ENCODE peak calls at places on chromosomes 7 and 10, in eight cellular contexts. B, M, J, T, H, O, X and D are unnamed samples.

GRCh38 chr10:89904755-89905154 is 203.4 kb downstream of the KIF20B start:
- DNase-seq in J (no peak), M (no peak), H (no peak), T (no peak), B (no peak), X (no peak), O (no peak), D (no peak)

GRCh38 chr7:43296306-43296705 is 183.9 kb downstream of the HECW1 start:
- DNase-seq in T (peak), X (no peak), B (no peak), J (no peak), M (no peak), O (no peak), H (no peak), D (no peak)

GRCh38 chr7:64308019-64308275 is 5.8 kb upstream of the ZNF736 start:
- DNase-seq in J (no peak), O (no peak), M (no peak), B (no peak), X (no peak), H (no peak), T (no peak), D (no peak)

GRCh38 chr7:48311464-48311863 is 140.2 kb downstream of the ABCA13 start:
- DNase-seq in J (no peak), B (no peak), O (no peak), M (no peak), H (no peak), X (no peak), T (no peak), D (no peak)

GRCh38 chr10:641149-642010 is 48.1 kb downstream of the DIP2C start:
- DNase-seq in B (no peak), J (no peak), M (no peak), H (no peak), O (no peak), X (no peak), T (no peak), D (no peak)

GRCh38 chr7:81284576-81284975 is 365.7 kb upstream of the SEMA3C start:
- DNase-seq in B (no peak), M (no peak), J (no peak), T (peak), X (no peak), O (peak), H (no peak), D (no peak)

GRCh38 chr10:7787150-7787856 is 490 bp downstream of the KIN start:
- DNase-seq in O (peak), H (peak), J (no peak), T (no peak), M (peak), X (no peak), B (no peak), D (no peak)

GRCh38 chr7:128263420-128263819 is 22.3 kb downstream of the LEP start:
- DNase-seq in J (no peak), O (peak), M (no peak), X (no peak), H (no peak), T (no peak), B (no peak), D (no peak)

GRCh38 chr10:19843487-19843886 is 27.3 kb downstream of the PLXDC2 start:
- DNase-seq in H (no peak), O (no peak), M (no peak), J (no peak), T (peak), B (no peak), X (no peak), D (no peak)

GRCh38 chr10:61673360-61673759 is 10.6 kb downstream of the CABCOCO1 start:
- DNase-seq in M (no peak), X (no peak), J (no peak), T (no peak), O (no peak), B (no peak), H (no peak), D (no peak)

GRCh38 chr10:609868-610545 is 79.5 kb downstream of the DIP2C start:
- DNase-seq in M (no peak), J (peak), T (no peak), X (no peak), O (no peak), B (no peak), H (no peak), D (no peak)

GRCh38 chr10:20303453-20304152 is 487.4 kb downstream of the PLXDC2 start:
- DNase-seq in H (no peak), J (no peak), O (no peak), X (no peak), T (no peak), M (no peak), B (no peak), D (no peak)

GRCh38 chr10:51117794-51118193 is 43.5 kb downstream of the PRKG1 start:
- DNase-seq in X (no peak), M (no peak), O (no peak), H (no peak), J (no peak), B (no peak), T (peak), D (no peak)

GRCh38 chr7:19772858-19773337 is 519 bp downstream of the TMEM196 start:
- DNase-seq in J (peak), T (peak), O (peak), M (no peak), X (no peak), B (peak), H (peak), D (no peak)

GRCh38 chr7:66356277-66356721 is 151.2 kb downstream of the TPST1 start:
- DNase-seq in M (peak), T (peak), O (peak), X (no peak), J (no peak), H (no peak), B (no peak), D (no peak)

GRCh38 chr7:105711726-105712402 is 130.6 kb upstream of the EFCAB10 start:
- DNase-seq in B (no peak), J (no peak), T (no peak), M (no peak), X (no peak), O (no peak), H (no peak), D (no peak)

GRCh38 chr10:21523557-21524008 is 1.9 kb downstream of the SKIDA1 start:
- DNase-seq in T (peak), X (no peak), H (peak), M (peak), J (peak), B (no peak), O (no peak), D (no peak)

GRCh38 chr10:79002336-79002735 is 66.4 kb upstream of the ZMIZ1 start:
- DNase-seq in M (no peak), O (no peak), T (no peak), B (no peak), J (peak), H (no peak), X (no peak), D (no peak)

GRCh38 chr7:35036361-35037171 is 719 bp downstream of the DPY19L1 start:
- DNase-seq in T (peak), H (peak), M (peak), B (peak), O (peak), J (peak), X (no peak), D (peak)

GRCh38 chr10:80252296-80252887 is 37.1 kb downstream of the MAT1A start:
- DNase-seq in M (no peak), B (no peak), H (no peak), O (no peak), X (no peak), J (no peak), T (no peak), D (no peak)

GRCh38 chr10:94546058-94546595 is 539 bp downstream of the HELLS start:
- DNase-seq in X (no peak), T (peak), H (no peak), M (no peak), O (peak), J (peak), B (no peak), D (no peak)

GRCh38 chr7:124276005-124276606 is 243.2 kb upstream of the TMEM229A start:
- DNase-seq in H (peak), X (no peak), J (peak), T (peak), M (no peak), O (peak), B (peak), D (no peak)

GRCh38 chr7:46685051-46685450 is 764.0 kb upstream of the IGFBP3 start:
- DNase-seq in X (no peak), J (no peak), T (no peak), O (no peak), B (no peak), H (no peak), M (no peak), D (no peak)
- TF ChIP-seq CTCF in X (peak), J (peak), T (no peak), O (no peak), B (no peak), H (no peak), M (no peak), D (no peak)

GRCh38 chr7:116239434-116239833 is 29.1 kb downstream of the TES start:
- DNase-seq in B (no peak), J (no peak), O (no peak), M (no peak), T (no peak), X (no peak), H (peak), D (no peak)

GRCh38 chr7:116240021-116240659 is 29.8 kb downstream of the TES start:
- DNase-seq in O (no peak), H (no peak), B (no peak), T (peak), J (no peak), X (no peak), M (no peak), D (no peak)

GRCh38 chr7:116242759-116243158 is 32.4 kb downstream of the TES start:
- DNase-seq in J (no peak), T (no peak), B (no peak), M (no peak), X (no peak), H (no peak), O (no peak), D (no peak)

GRCh38 chr7:116241296-116241695 is 31.0 kb downstream of the TES start:
- DNase-seq in B (no peak), H (no peak), M (no peak), O (no peak), J (no peak), T (no peak), X (no peak), D (no peak)

GRCh38 chr7:116242177-116242576 is 31.8 kb downstream of the TES start:
- DNase-seq in X (no peak), T (peak), M (no peak), B (no peak), J (no peak), O (no peak), H (no peak), D (no peak)
- TF ChIP-seq CTCF in X (no peak), T (no peak), M (no peak), B (no peak), J (no peak), O (no peak), H (peak), D (no peak)

DNA sequence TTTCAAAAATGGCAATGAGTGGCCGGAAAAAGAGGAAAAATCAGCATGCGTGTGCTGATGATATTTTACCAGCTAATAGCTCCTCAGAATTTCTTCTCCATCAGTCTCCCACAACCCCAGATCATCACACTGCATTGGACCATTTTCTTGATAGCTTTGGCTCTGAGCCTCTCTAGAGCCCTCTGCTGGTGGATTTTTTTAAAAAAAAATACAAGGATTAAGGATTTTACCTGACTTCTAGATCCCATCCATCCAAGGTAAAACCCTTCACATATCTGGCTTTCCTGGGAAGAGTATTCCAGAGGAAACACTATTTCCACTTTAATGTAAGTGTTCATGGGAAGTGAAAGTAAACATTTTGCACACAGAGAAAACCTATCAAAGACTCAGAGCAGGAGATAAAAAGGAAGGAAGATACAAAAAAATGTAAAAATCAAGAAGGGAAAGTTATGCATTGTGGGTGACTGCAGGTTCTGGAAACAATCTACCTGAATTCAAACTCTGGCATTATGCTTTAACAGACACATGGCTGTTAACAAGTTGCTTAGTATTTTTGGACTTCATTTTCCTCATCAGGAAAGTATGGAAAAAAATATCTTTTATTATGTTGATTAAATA is 380.9 kb downstream of the LRRTM3 start:
- DNase-seq in X (no peak), B (no peak), J (peak), T (peak), O (peak), M (no peak), H (peak), D (no peak)
- TF ChIP-seq CTCF in X (peak), B (peak), J (peak), T (peak), O (peak), M (no peak), H (peak), D (no peak)

DNA sequence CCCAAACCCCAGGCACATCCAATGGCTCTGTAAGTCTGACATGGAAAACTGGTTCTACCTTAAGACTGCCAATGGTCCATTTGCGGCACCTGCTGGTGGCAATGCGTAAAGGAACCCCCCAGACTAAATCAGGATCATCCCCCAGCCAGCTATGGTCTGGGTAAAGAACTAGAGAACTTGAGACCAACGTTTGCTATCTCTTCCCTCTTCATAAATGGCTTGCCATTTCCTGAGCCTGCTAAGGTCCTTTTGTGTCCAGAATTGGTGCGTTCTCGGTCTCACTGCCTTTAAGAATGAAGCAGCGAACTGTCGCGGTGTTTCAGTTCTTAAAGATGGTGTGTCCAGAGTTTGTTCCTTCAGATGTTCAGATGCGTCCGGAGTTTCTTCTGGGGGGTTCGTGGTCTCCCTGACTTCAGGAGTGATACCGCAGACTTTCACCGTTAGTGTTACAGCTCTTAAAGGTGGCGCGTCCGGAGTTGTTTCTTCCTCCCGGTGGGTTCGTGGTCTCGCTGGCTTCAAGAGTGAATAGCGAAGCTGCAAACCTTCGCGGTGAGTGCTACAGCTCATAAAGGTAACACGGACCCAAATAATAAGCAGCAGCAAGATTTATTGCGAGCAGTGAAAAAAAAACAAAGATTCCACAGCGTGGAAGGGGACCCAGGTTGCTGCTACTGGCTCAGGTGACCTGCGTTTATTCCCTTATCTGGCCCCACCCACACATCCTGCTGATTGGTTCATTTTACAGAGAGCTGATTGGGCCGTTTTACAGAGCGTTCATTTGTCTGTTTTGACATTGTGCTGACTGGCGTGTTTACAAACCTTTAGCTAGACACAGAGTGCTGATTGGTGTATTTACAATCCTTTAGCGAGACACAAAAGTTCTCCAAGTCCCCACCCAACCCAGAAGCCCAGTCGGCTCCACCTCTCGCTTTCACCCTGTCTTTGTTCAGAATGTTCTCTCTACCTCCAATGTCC is 95.4 kb downstream of the ELMO1 start:
- DNase-seq in T (no peak), X (no peak), O (no peak), J (peak), H (no peak), B (peak), M (no peak), D (peak)
- TF ChIP-seq CTCF in T (no peak), X (peak), O (no peak), J (peak), H (peak), B (no peak), M (no peak), D (peak)

DNA sequence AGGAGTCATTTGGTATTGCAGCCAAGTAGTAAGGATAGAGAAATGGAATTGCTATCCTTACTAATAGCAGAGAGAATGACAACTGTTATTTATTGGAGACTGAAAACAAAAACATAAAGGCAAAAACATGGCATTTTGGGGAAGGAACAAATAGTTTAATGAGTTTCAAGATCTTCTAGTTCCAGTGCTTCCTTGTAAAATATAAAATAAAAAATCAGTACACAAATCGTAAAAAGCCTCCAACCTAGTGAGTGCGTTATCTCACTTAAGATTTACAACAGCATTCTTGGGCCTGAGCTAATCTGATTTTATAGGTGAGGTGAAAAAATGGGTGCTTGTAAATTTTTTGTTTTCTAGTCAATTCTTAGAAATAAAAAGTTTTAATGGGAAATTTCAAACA is 3.3 kb downstream of the RBM33 start:
- DNase-seq in M (no peak), J (no peak), O (no peak), H (no peak), X (no peak), B (no peak), T (no peak), D (no peak)
- TF ChIP-seq CTCF in M (no peak), J (no peak), O (no peak), H (no peak), X (no peak), B (no peak), T (no peak), D (no peak)

GRCh38 chr7:144771921-144772320 is 63.9 kb downstream of the TPK1 start:
- DNase-seq in J (no peak), O (no peak), M (no peak), X (no peak), H (no peak), B (no peak), T (no peak), D (no peak)

GRCh38 chr7:144769352-144769751 is 66.5 kb downstream of the TPK1 start:
- DNase-seq in H (no peak), J (no peak), M (no peak), T (no peak), B (no peak), O (no peak), X (no peak), D (no peak)

GRCh38 chr7:144763291-144763690 is 72.6 kb downstream of the TPK1 start:
- DNase-seq in M (no peak), J (no peak), B (no peak), H (no peak), O (no peak), X (no peak), T (no peak), D (no peak)

DNA sequence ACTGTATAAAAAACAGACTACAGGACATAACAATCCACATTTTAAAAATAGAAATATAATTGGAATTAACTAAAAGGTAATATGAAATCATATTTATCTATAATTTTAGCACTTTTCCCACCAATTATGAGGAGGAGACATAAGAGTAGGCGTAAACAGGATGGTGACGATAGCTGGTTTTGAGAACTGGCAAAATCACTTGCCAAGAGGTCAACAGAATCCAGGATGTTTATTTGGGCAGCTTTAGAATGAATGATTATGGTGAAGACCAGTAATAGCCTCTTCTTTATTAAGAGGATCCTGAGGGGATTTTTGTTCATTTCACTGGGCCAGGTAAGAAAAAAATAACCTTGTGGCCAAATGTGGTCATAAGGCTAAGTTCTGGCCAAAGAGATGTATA is 67.2 kb downstream of the TPK1 start:
- DNase-seq in T (no peak), X (no peak), O (no peak), B (no peak), J (no peak), M (no peak), H (no peak), D (no peak)
- TF ChIP-seq CTCF in T (no peak), X (no peak), O (no peak), B (no peak), J (no peak), M (no peak), H (no peak), D (no peak)

GRCh38 chr7:29564455-29565185 is 985 bp downstream of the PRR15 start:
- DNase-seq in B (peak), X (no peak), J (peak), O (peak), H (peak), M (peak), T (peak), D (no peak)
- TF ChIP-seq CTCF in B (no peak), X (no peak), J (no peak), O (peak), H (no peak), M (no peak), T (no peak), D (no peak)

DNA sequence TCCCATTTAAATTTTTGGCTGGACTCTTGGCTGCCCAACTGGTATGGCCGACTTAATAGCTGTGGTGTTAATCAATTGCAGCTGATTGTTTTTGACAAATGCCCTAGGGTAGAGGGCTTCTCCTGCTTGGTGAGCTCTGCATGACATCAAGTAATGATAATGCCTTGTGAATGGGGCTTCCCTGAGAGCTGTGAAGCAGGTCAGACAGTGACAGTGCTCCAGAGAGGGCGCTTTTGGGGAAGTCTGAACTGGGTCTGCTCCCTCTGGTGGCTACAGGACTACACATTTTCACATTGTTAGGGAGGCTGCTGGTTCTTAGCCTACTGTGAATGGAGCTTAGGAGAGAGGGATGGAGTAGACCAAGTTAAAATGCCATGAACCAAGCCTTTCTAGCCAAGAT is 98.8 kb downstream of the SDK1 start:
- DNase-seq in B (peak), J (peak), H (peak), M (no peak), O (no peak), T (peak), X (no peak), D (no peak)
- TF ChIP-seq CTCF in B (peak), J (peak), H (peak), M (no peak), O (peak), T (no peak), X (peak), D (no peak)

DNA sequence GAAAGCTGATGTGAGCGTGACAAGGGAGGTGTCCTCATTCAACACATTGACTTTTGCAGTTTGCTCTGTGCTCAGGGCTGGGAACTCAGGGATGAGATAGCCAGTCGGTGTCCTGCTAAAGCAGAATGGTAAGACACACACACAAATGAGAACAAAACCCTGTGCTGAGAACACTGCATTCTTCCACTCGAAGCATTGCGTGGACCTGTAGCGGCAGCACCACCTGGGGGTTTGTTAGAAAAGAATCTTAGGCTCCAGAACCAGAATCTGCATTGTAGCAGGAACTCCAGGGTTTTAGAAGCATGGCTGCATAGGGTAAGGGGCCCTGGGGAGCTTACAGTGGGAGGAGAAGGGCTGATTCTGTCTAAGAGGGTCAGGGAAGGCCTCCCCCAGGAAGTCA is 21.5 kb upstream of the OGDHL start:
- DNase-seq in O (no peak), J (peak), X (no peak), M (peak), B (no peak), T (no peak), H (no peak), D (no peak)
- TF ChIP-seq CTCF in O (no peak), J (peak), X (no peak), M (no peak), B (no peak), T (no peak), H (no peak), D (no peak)